ENCODE peak calls at places on chromosomes 16 and 17, in five cellular contexts. Y is mucosa of descending colon, C is adrenal gland, F is upper lobe of right lung, S is A549. U is an unnamed sample.
A peak's percentile ranks its signal among the peaks of the same experiment; 100 is the strongest.

GRCh38 chr17:45043268-45043681 is 8.2 kb downstream of the DCAKD start:
- DNase-seq in C (peak; percentile 84), S (no peak), Y (no peak), F (no peak), U (no peak)

GRCh38 chr16:26334218-26335111 is 642.7 kb downstream of the HS3ST4 start:
- DNase-seq in F (no peak), C (no peak), Y (no peak), S (no peak), U (no peak)

GRCh38 chr16:23518435-23518891 is 8.2 kb upstream of the GGA2 start:
- DNase-seq in C (no peak), S (no peak), Y (peak; percentile 35), F (no peak), U (no peak)

GRCh38 chr17:6640536-6641373 is at the start of the genes KIAA0753 and TXNDC17:
- DNase-seq in F (peak; percentile 97), C (peak; percentile 92), S (peak; percentile 85), Y (peak; percentile 93), U (peak; percentile 95)

GRCh38 chr16:86018487-86018886 is 119.5 kb downstream of the IRF8 start:
- DNase-seq in Y (peak; percentile 59), F (peak; percentile 63), C (no peak), S (no peak), U (no peak)

GRCh38 chr17:44223574-44224046 is 4.1 kb upstream of the UBTF start:
- DNase-seq in Y (peak; percentile 57), F (no peak), S (no peak), C (peak; percentile 94), U (no peak)

GRCh38 chr17:17494499-17495447 is 1.4 kb downstream of the RASD1 start:
- DNase-seq in S (no peak), Y (peak; percentile 52), C (peak; percentile 67), F (peak; percentile 80), U (peak; percentile 45)

GRCh38 chr16:46762583-46762982 is 14.4 kb upstream of the MYLK3 start:
- DNase-seq in F (no peak), Y (no peak), C (no peak), S (no peak), U (no peak)

GRCh38 chr17:79779661-79780365 is 1.9 kb downstream of the CBX2 start:
- DNase-seq in C (no peak), Y (no peak), F (peak; percentile 21), S (no peak), U (no peak)

GRCh38 chr17:43846963-43847369 is at the start of gene CD300LG:
- DNase-seq in Y (peak; percentile 11), S (no peak), C (no peak), F (peak; percentile 73), U (no peak)

GRCh38 chr17:40331743-40332641 is 23.0 kb downstream of the RARA start:
- DNase-seq in S (no peak), Y (no peak), C (peak; percentile 90), F (peak; percentile 92), U (no peak)

GRCh38 chr16:70685061-70685937 is 554 bp downstream of the MTSS2 start:
- DNase-seq in Y (no peak), C (no peak), F (no peak), S (no peak), U (peak; percentile 48)

GRCh38 chr17:73467651-73468050 is 155.8 kb upstream of the CDC42EP4 start:
- DNase-seq in Y (no peak), C (no peak), S (no peak), F (no peak), U (no peak)

GRCh38 chr16:47687694-47688093 is 226.6 kb downstream of the PHKB start:
- DNase-seq in F (no peak), Y (no peak), S (no peak), C (no peak), U (no peak)

GRCh38 chr16:24041834-24042631 is 206.2 kb downstream of the PRKCB start:
- DNase-seq in F (peak; percentile 67), Y (peak; percentile 85), C (peak; percentile 59), S (peak; percentile 69), U (peak; percentile 80)

GRCh38 chr17:79137015-79137770 is 62.6 kb downstream of the ENGASE start:
- DNase-seq in C (no peak), Y (no peak), F (no peak), S (no peak), U (no peak)

GRCh38 chr17:12928736-12929135 is 89.1 kb downstream of the ELAC2 start:
- DNase-seq in C (no peak), F (no peak), Y (no peak), S (no peak), U (no peak)

GRCh38 chr16:84928679-84929420 is 82.5 kb downstream of the ZDHHC7 start:
- DNase-seq in F (no peak), Y (peak; percentile 63), C (peak; percentile 92), S (no peak), U (no peak)

GRCh38 chr16:19522369-19523159 is 666 bp upstream of the GDE1 start:
- DNase-seq in Y (no peak), F (no peak), S (no peak), C (no peak), U (no peak)

GRCh38 chr16:19523559-19524355 is at the start of gene CCP110:
- DNase-seq in C (peak; percentile 97), S (peak; percentile 95), F (peak; percentile 99), Y (peak; percentile 97), U (peak; percentile 89)

GRCh38 chr16:19523184-19523558 is 571 bp upstream of the CCP110 start:
- DNase-seq in C (no peak), S (no peak), F (no peak), Y (peak; percentile 43), U (no peak)

GRCh38 chr16:19520861-19521331 is 1.0 kb downstream of the GDE1 start:
- DNase-seq in F (no peak), C (peak; percentile 64), Y (peak; percentile 63), S (no peak), U (no peak)

DNA sequence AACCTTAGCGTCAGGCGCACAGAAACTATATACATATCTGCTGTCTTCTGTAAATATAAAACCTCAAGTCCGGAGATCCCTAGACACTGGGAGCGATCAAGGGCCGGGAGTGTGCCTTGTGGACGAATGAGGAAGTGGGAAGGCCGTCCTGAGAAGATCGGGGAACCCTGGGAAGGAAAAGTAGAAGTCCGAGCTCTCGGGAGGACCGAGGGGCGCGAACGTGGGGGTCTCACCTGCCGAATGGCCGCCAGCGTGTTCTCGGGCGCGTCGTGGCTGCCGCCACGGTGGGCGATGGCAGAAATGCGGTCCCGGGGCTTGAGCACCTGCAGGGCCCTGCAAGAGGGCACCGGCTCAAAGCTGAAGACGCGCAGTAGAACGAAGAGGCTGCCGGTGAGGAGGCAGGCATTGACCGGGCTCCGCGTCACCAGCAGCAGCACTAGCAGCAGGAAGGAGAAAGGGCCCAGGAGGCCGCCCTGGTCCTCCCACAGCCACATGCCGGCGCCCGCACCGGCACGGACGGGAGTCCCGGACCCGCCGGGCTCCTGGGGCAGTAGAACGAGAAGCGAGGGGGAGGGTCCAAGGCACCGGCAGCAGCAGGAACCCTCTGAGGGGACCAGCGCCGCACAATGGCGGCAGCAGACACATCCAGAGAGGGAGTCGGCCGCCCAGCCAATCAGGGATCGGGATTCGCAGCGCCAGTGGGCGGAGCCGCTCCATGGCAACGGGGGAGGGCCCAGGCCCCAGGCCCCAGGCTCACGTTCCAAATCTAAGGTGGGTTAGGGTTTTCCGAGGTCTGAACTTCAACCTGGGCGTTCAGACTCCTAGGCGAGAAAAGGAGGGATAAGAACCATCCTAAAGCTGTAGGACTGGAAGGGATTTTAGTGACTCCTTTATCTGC is at the start of gene GDE1:
- DNase-seq in F (peak; percentile 98), S (peak; percentile 94), Y (peak; percentile 98), C (peak; percentile 94), U (peak; percentile 93)
- TF ChIP-seq CTCF in F (peak; percentile 52), S (no peak), Y (no peak), C (no peak), U (no peak)

GRCh38 chr16:88811850-88812736 is at the start of gene APRT:
- DNase-seq in Y (peak; percentile 95), C (peak; percentile 95), F (peak; percentile 98), S (peak; percentile 78), U (peak; percentile 97)
- TF ChIP-seq CTCF in Y (no peak), C (peak; percentile 12), F (peak; percentile 37), S (peak; percentile 33), U (peak; percentile 16)

GRCh38 chr17:21124096-21124495 is 2.7 kb upstream of the DHRS7B start:
- DNase-seq in Y (no peak), C (no peak), F (no peak), S (no peak), U (no peak)

GRCh38 chr17:21129023-21129681 is 2.4 kb downstream of the DHRS7B start:
- DNase-seq in F (no peak), C (peak; percentile 39), Y (peak; percentile 30), S (peak; percentile 54), U (peak; percentile 34)

GRCh38 chr17:21127508-21128077 is 829 bp downstream of the DHRS7B start:
- DNase-seq in S (no peak), F (no peak), C (no peak), Y (no peak), U (no peak)

GRCh38 chr17:21125862-21126261 is 902 bp upstream of the DHRS7B start:
- DNase-seq in C (no peak), S (no peak), F (no peak), Y (peak; percentile 35), U (no peak)

GRCh38 chr17:21126645-21127507 is at the start of gene DHRS7B:
- DNase-seq in Y (peak; percentile 99), F (peak; percentile 98), C (peak; percentile 97), S (peak; percentile 99), U (peak; percentile 94)
- TF ChIP-seq CTCF in Y (no peak), F (no peak), C (no peak), S (no peak), U (no peak)

GRCh38 chr16:719815-720506 is 985 bp upstream of the ANTKMT start:
- DNase-seq in Y (no peak), F (no peak), C (no peak), S (peak; percentile 70), U (no peak)
- TF ChIP-seq CTCF in Y (no peak), F (peak; percentile 8), C (no peak), S (peak; percentile 36), U (no peak)

GRCh38 chr16:88309905-88310259 is 72.9 kb upstream of the ZNF469 start:
- DNase-seq in C (no peak), F (no peak), Y (no peak), S (no peak), U (no peak)
- TF ChIP-seq CTCF in C (no peak), F (peak; percentile 19), Y (no peak), S (no peak), U (no peak)

GRCh38 chr17:57915980-57916757 is 39.0 kb downstream of the CUEDC1 start:
- DNase-seq in C (peak; percentile 41), S (no peak), Y (no peak), F (no peak), U (peak; percentile 34)

GRCh38 chr17:57918017-57918895 is 37.0 kb downstream of the CUEDC1 start:
- DNase-seq in Y (no peak), C (no peak), F (no peak), S (no peak), U (no peak)

GRCh38 chr17:57915532-57915931 is 39.7 kb downstream of the CUEDC1 start:
- DNase-seq in F (no peak), Y (no peak), S (no peak), C (no peak), U (no peak)

GRCh38 chr17:57914274-57915147 is 40.7 kb downstream of the CUEDC1 start:
- DNase-seq in Y (no peak), C (no peak), F (no peak), S (no peak), U (no peak)

GRCh38 chr17:57916925-57917858 is 38.0 kb downstream of the CUEDC1 start:
- DNase-seq in F (no peak), C (peak; percentile 36), Y (no peak), S (no peak), U (no peak)
- TF ChIP-seq CTCF in F (no peak), C (no peak), Y (no peak), S (peak; percentile 28), U (no peak)